ENCODE peak calls at places on chromosome 2, in six cellular contexts. B is Peyer's patch, W is sigmoid colon, U is upper lobe of left lung, S is heart left ventricle, J is fibroblast of lung. V is an unnamed sample.

GRCh38 chr2:66853585-66853984 is 418.7 kb downstream of the MEIS1 start:
- DNase-seq in B (no peak), W (peak; percentile 94), U (no peak), S (no peak), J (peak; percentile 61), V (no peak)

GRCh38 chr2:63300835-63301234 is 250.2 kb downstream of the OTX1 start:
- DNase-seq in B (no peak), W (no peak), U (no peak), S (no peak), J (no peak), V (no peak)

GRCh38 chr2:217928324-217929293 is 74.2 kb downstream of the TNS1 start:
- DNase-seq in B (no peak), W (peak; percentile 89), U (peak; percentile 66), S (peak; percentile 71), J (no peak), V (no peak)

GRCh38 chr2:100470898-100471514 is 724 bp downstream of the NMS start:
- DNase-seq in B (no peak), W (no peak), U (peak; percentile 74), S (peak; percentile 26), J (peak; percentile 5), V (no peak)

GRCh38 chr2:78766459-78766858 is 259.0 kb upstream of the REG3G start:
- DNase-seq in B (no peak), W (no peak), U (no peak), S (no peak), J (no peak), V (no peak)

GRCh38 chr2:3610415-3610814 is 15.5 kb downstream of the COLEC11 start:
- DNase-seq in B (no peak), W (peak; percentile 28), U (peak; percentile 42), S (no peak), J (no peak), V (no peak)

GRCh38 chr2:148680462-148680861 is 35.9 kb downstream of the EPC2 start:
- DNase-seq in B (no peak), W (no peak), U (no peak), S (no peak), J (peak; percentile 19), V (no peak)

GRCh38 chr2:20049631-20050030 is 1.8 kb downstream of the LAPTM4A start:
- DNase-seq in B (no peak), W (no peak), U (no peak), S (no peak), J (peak; percentile 36), V (no peak)

GRCh38 chr2:42147641-42148274 is 21.4 kb upstream of the EML4 start:
- DNase-seq in B (no peak), W (no peak), U (no peak), S (no peak), J (peak; percentile 68), V (no peak)

GRCh38 chr2:58870704-58871103 is 629.6 kb upstream of the FANCL start:
- DNase-seq in B (no peak), W (no peak), U (no peak), S (no peak), J (no peak), V (peak; percentile 11)

GRCh38 chr2:96116424-96116878 is at the start of gene ADRA2B:
- DNase-seq in B (peak; percentile 72), W (peak; percentile 60), U (peak; percentile 95), S (peak; percentile 64), J (no peak), V (peak; percentile 80)

GRCh38 chr2:120514521-120514920 is 168.6 kb downstream of the INHBB start:
- DNase-seq in B (no peak), W (peak; percentile 41), U (no peak), S (no peak), J (no peak), V (no peak)

GRCh38 chr2:119158563-119159347 is at the start of gene C1QL2:
- DNase-seq in B (no peak), W (no peak), U (peak; percentile 83), S (no peak), J (no peak), V (peak; percentile 19)

GRCh38 chr2:39640107-39640506 is 25.6 kb upstream of the TMEM178A start:
- DNase-seq in B (no peak), W (peak; percentile 69), U (no peak), S (peak; percentile 69), J (no peak), V (no peak)

GRCh38 chr2:128641421-128642095 is 322.9 kb upstream of the HS6ST1 start:
- DNase-seq in B (no peak), W (peak; percentile 34), U (no peak), S (no peak), J (no peak), V (no peak)

GRCh38 chr2:217618744-217619143 is 384.1 kb downstream of the TNS1 start:
- DNase-seq in B (no peak), W (no peak), U (no peak), S (no peak), J (no peak), V (no peak)

GRCh38 chr2:24543252-24543651 is 52.2 kb downstream of the NCOA1 start:
- DNase-seq in B (no peak), W (no peak), U (no peak), S (no peak), J (no peak), V (no peak)

GRCh38 chr2:109206569-109207145 is 77.7 kb downstream of the SH3RF3 start:
- DNase-seq in B (no peak), W (no peak), U (no peak), S (no peak), J (no peak), V (no peak)

GRCh38 chr2:109203246-109204011 is 74.4 kb downstream of the SH3RF3 start:
- DNase-seq in B (no peak), W (no peak), U (peak; percentile 46), S (no peak), J (no peak), V (no peak)

GRCh38 chr2:109207201-109207600 is 78.2 kb downstream of the SH3RF3 start:
- DNase-seq in B (no peak), W (no peak), U (no peak), S (no peak), J (no peak), V (no peak)

GRCh38 chr2:109204412-109204811 is 75.4 kb downstream of the SH3RF3 start:
- DNase-seq in B (no peak), W (no peak), U (no peak), S (no peak), J (no peak), V (no peak)

GRCh38 chr2:109205447-109205846 is 76.4 kb downstream of the SH3RF3 start:
- DNase-seq in B (no peak), W (no peak), U (no peak), S (no peak), J (no peak), V (no peak)
- TF ChIP-seq CTCF in B (no peak), W (no peak), U (no peak), S (no peak), J (no peak), V (no peak)

GRCh38 chr2:36355890-36356198 is 266 bp downstream of the CRIM1 start:
- DNase-seq in B (no peak), W (no peak), U (no peak), S (no peak), J (no peak), V (no peak)

GRCh38 chr2:36356199-36356989 is 816 bp downstream of the CRIM1 start:
- DNase-seq in B (no peak), W (peak; percentile 81), U (peak; percentile 91), S (peak; percentile 57), J (no peak), V (peak; percentile 55)

GRCh38 chr2:36352711-36353110 is 2.9 kb upstream of the CRIM1 start:
- DNase-seq in B (no peak), W (no peak), U (no peak), S (no peak), J (no peak), V (no peak)

GRCh38 chr2:36355157-36355889 is at the start of gene CRIM1:
- DNase-seq in B (peak; percentile 32), W (peak; percentile 96), U (peak; percentile 97), S (peak; percentile 92), J (peak; percentile 93), V (peak; percentile 63)

GRCh38 chr2:36354816-36355156 is 792 bp upstream of the CRIM1 start:
- DNase-seq in B (no peak), W (peak; percentile 62), U (no peak), S (no peak), J (no peak), V (no peak)
- H3K4me3 ChIP-seq in B (peak overlapping the region; percentile 69), W (peak overlapping the region; percentile 84), U (peak overlapping the region; percentile 42), S (peak overlapping the region; percentile 89), J (peak overlapping the region; percentile 74), V (no peak overlapping the region)

GRCh38 chr2:10800163-10800562 is 12.4 kb downstream of the PDIA6 start:
- DNase-seq in B (no peak), W (no peak), U (no peak), S (no peak), J (no peak), V (no peak)
- H3K36me3 ChIP-seq in B (peaks cover 51% of the 10 kb centered on the region), W (peaks cover 4% of the 10 kb centered on the region), U (peaks cover 37% of the 10 kb centered on the region), S (peaks cover 71% of the 10 kb centered on the region), J (peaks cover 15% of the 10 kb centered on the region), V (peaks cover 23% of the 10 kb centered on the region)

DNA sequence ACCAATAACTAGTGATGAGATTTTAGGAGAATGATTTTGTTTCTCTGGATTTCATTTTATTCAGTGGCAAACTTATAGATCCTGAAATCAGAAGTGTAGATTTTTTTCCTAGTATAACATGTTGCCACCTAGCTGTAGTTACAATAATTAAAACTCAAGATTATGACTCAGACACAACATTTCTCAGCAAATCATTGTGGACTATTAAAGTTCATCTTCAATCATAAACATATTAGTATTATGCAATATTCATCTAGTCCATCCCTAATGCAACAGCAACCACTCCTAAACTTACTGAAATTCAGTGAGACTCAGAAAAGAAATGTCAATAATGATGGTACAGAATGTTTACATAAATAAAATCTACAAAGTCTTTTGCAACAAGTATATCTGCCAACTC is 51.3 kb downstream of the USP34 start:
- DNase-seq in B (no peak), W (no peak), U (no peak), S (no peak), J (peak; percentile 66), V (no peak)
- TF ChIP-seq CTCF in B (no peak), W (no peak), U (no peak), S (no peak), J (no peak), V (no peak)

GRCh38 chr2:71608441-71608840 is 155.1 kb downstream of the DYSF start:
- DNase-seq in B (no peak), W (no peak), U (no peak), S (peak; percentile 22), J (no peak), V (no peak)
- H3K4me3 ChIP-seq in B (no peak overlapping the region), W (no peak overlapping the region), U (no peak overlapping the region), S (no peak overlapping the region), J (no peak overlapping the region), V (no peak overlapping the region)

GRCh38 chr2:38591152-38591551 is 11.6 kb downstream of the HNRNPLL start:
- DNase-seq in B (no peak), W (no peak), U (no peak), S (no peak), J (no peak), V (no peak)

GRCh38 chr2:38592951-38593350 is 9.8 kb downstream of the HNRNPLL start:
- DNase-seq in B (no peak), W (no peak), U (no peak), S (no peak), J (peak; percentile 62), V (no peak)

GRCh38 chr2:38586926-38587325 is 15.8 kb downstream of the HNRNPLL start:
- DNase-seq in B (no peak), W (no peak), U (no peak), S (no peak), J (peak; percentile 61), V (no peak)

GRCh38 chr2:38590053-38590452 is 12.7 kb downstream of the HNRNPLL start:
- DNase-seq in B (no peak), W (no peak), U (no peak), S (no peak), J (no peak), V (no peak)
- H3K36me3 ChIP-seq in B (peaks cover 6% of the 10 kb centered on the region), W (no peaks in the 10 kb centered on the region), U (no peaks in the 10 kb centered on the region), S (peaks cover 11% of the 10 kb centered on the region), J (no peaks in the 10 kb centered on the region), V (no peaks in the 10 kb centered on the region)

GRCh38 chr2:7456762-7457161 is 539.5 kb downstream of the RNF144A start:
- DNase-seq in B (no peak), W (no peak), U (no peak), S (no peak), J (no peak), V (no peak)
- TF ChIP-seq CTCF in B (no peak), W (no peak), U (no peak), S (no peak), J (no peak), V (no peak)

V was measured in GM06990.